ENCODE peak calls at places on chromosomes 12 and 14, in seven cellular contexts. P is ELR; N is stimulated activated CD4-positive, alpha-beta T cell treated with anti-CD3 and anti-CD28 coated beads, Interleukin-4, amount 100 ng/mL, for 24 hours; C is left cardiac atrium; J is NCI-H2171; X is astrocyte of the spinal cord; Z is foreskin keratinocyte. R is an unnamed sample.

GRCh38 chr12:34398366-34398705 is 376.0 kb downstream of the ALG10 start:
- DNase-seq in P (no peak), N (peak; percentile 1), C (peak; percentile 10), J (no peak), X (no peak), Z (no peak), R (no peak)

GRCh38 chr14:91886961-91887360 is 19.6 kb upstream of the TC2N start:
- DNase-seq in P (no peak), N (no peak), C (no peak), J (no peak), X (no peak), Z (no peak), R (no peak)

GRCh38 chr14:100747736-100748135 is 21.0 kb downstream of the DLK1 start:
- DNase-seq in P (no peak), N (no peak), C (no peak), J (no peak), X (no peak), Z (no peak), R (no peak)

GRCh38 chr14:104382361-104383087 is 197.0 kb upstream of the C14orf180 start:
- DNase-seq in P (no peak), N (no peak), C (peak; percentile 2), J (no peak), X (no peak), Z (no peak), R (no peak)

GRCh38 chr14:81313200-81313599 is 86.9 kb downstream of the STON2 start:
- DNase-seq in P (no peak), N (no peak), C (no peak), J (no peak), X (no peak), Z (peak; percentile 54), R (no peak)

GRCh38 chr12:39905152-39905551 is 200.7 kb downstream of the SLC2A13 start:
- DNase-seq in P (no peak), N (no peak), C (peak; percentile 24), J (no peak), X (peak; percentile 27), Z (no peak), R (no peak)

GRCh38 chr12:111582133-111582747 is 16.9 kb downstream of the ATXN2 start:
- DNase-seq in P (no peak), N (no peak), C (no peak), J (no peak), X (no peak), Z (no peak), R (no peak)

GRCh38 chr14:91968280-91968679 is 20.8 kb upstream of the FBLN5 start:
- DNase-seq in P (no peak), N (peak; percentile 38), C (no peak), J (no peak), X (no peak), Z (no peak), R (no peak)

GRCh38 chr14:29805415-29806123 is 122.1 kb downstream of the PRKD1 start:
- DNase-seq in P (peak; percentile 67), N (no peak), C (peak; percentile 76), J (peak; percentile 28), X (peak; percentile 96), Z (peak; percentile 15), R (peak; percentile 50)

GRCh38 chr14:101025131-101025530 is 121.6 kb upstream of the RTL1 start:
- DNase-seq in P (no peak), N (no peak), C (no peak), J (no peak), X (no peak), Z (no peak), R (no peak)

GRCh38 chr14:79597561-79597960 is 613.7 kb downstream of the DIO2 start:
- DNase-seq in P (peak; percentile 81), N (no peak), C (no peak), J (no peak), X (peak; percentile 59), Z (no peak), R (no peak)

GRCh38 chr12:89345830-89346740 is 6.2 kb downstream of the DUSP6 start:
- DNase-seq in P (peak; percentile 70), N (peak; percentile 40), C (peak; percentile 48), J (no peak), X (peak; percentile 77), Z (peak; percentile 58), R (peak; percentile 39)

GRCh38 chr12:89919241-89919906 is 210.7 kb upstream of the ATP2B1 start:
- DNase-seq in P (no peak), N (no peak), C (no peak), J (no peak), X (no peak), Z (no peak), R (peak; percentile 16)

GRCh38 chr12:132049876-132050275 is 94.2 kb downstream of the DDX51 start:
- DNase-seq in P (no peak), N (no peak), C (no peak), J (no peak), X (no peak), Z (no peak), R (no peak)

GRCh38 chr12:44317651-44318126 is 481.8 kb downstream of the TMEM117 start:
- DNase-seq in P (peak; percentile 8), N (no peak), C (no peak), J (peak; percentile 10), X (peak; percentile 17), Z (no peak), R (no peak)

GRCh38 chr12:32944195-32944594 is 47.6 kb upstream of the PKP2 start:
- DNase-seq in P (no peak), N (no peak), C (no peak), J (no peak), X (no peak), Z (peak; percentile 60), R (no peak)

GRCh38 chr14:29587761-29588160 is 339.9 kb downstream of the PRKD1 start:
- DNase-seq in P (no peak), N (no peak), C (no peak), J (no peak), X (no peak), Z (no peak), R (no peak)

GRCh38 chr12:51907864-51908425 is 641 bp downstream of the ACVRL1 start:
- DNase-seq in P (no peak), N (no peak), C (peak; percentile 13), J (no peak), X (no peak), Z (no peak), R (no peak)

GRCh38 chr14:88834883-88835431 is 10.5 kb downstream of the TTC8 start:
- DNase-seq in P (peak; percentile 69), N (no peak), C (no peak), J (no peak), X (peak; percentile 85), Z (no peak), R (no peak)

GRCh38 chr12:110531741-110532333 is 29.7 kb downstream of the RAD9B start:
- DNase-seq in P (peak; percentile 62), N (no peak), C (no peak), J (no peak), X (peak; percentile 77), Z (no peak), R (no peak)

GRCh38 chr12:106358410-106359241 is 1.1 kb downstream of the POLR3B start:
- DNase-seq in P (peak; percentile 4), N (no peak), C (peak; percentile 46), J (no peak), X (no peak), Z (no peak), R (no peak)

GRCh38 chr12:118188690-118189371 is 52.9 kb downstream of the PEBP1 start:
- DNase-seq in P (no peak), N (no peak), C (peak; percentile 53), J (no peak), X (peak; percentile 69), Z (no peak), R (no peak)

GRCh38 chr12:49233842-49234526 is 30.9 kb upstream of the TUBA1C start:
- DNase-seq in P (no peak), N (peak; percentile 4), C (peak; percentile 55), J (no peak), X (peak; percentile 59), Z (no peak), R (no peak)

GRCh38 chr12:102459314-102459713 is 21.0 kb downstream of the IGF1 start:
- DNase-seq in P (no peak), N (no peak), C (no peak), J (no peak), X (no peak), Z (no peak), R (no peak)

GRCh38 chr12:132500137-132500855 is 10.3 kb downstream of the FBRSL1 start:
- DNase-seq in P (no peak), N (no peak), C (no peak), J (no peak), X (no peak), Z (no peak), R (no peak)

GRCh38 chr14:70268760-70269159 is 80.0 kb upstream of the SLC8A3 start:
- DNase-seq in P (no peak), N (no peak), C (no peak), J (peak; percentile 68), X (no peak), Z (no peak), R (no peak)

R was measured in epithelial cell of prostate.